ENCODE peak calls at places on chromosomes 4 and X, in six cellular contexts. X is GM04504; J is amniotic stem cell; C is cardiac muscle cell; F is stimulated activated CD8-positive, alpha-beta memory T cell treated with anti-CD3 and anti-CD28 coated beads, Interleukin-7, amount 100 ng/mL, for 1 hour; U is A172. Z is an unnamed sample.

GRCh38 chr4:139552506-139552905 is 3.5 kb downstream of the SETD7 start:
- DNase-seq in X (no peak), J (no peak), C (peak), F (no peak), U (no peak), Z (no peak)

GRCh38 chrX:15943393-15943792 is 88.8 kb upstream of the AP1S2 start:
- DNase-seq in X (no peak), J (no peak), C (no peak), F (no peak), U (no peak), Z (no peak)

GRCh38 chrX:40224658-40225057 is 126.9 kb upstream of the BCOR start:
- DNase-seq in X (no peak), J (no peak), C (no peak), F (no peak), U (no peak), Z (no peak)

GRCh38 chr4:7073059-7073458 is 5.2 kb upstream of the GRPEL1 start:
- DNase-seq in X (no peak), J (no peak), C (no peak), F (no peak), U (no peak), Z (no peak)

GRCh38 chrX:11750051-11750450 is 8.0 kb upstream of the MSL3 start:
- DNase-seq in X (no peak), J (no peak), C (no peak), F (no peak), U (no peak), Z (no peak)

GRCh38 chr4:133147922-133148689 is 988 bp upstream of the PCDH10 start:
- DNase-seq in X (no peak), J (no peak), C (peak), F (no peak), U (peak), Z (peak)

GRCh38 chrX:150777328-150777992 is 84.3 kb downstream of the MTMR1 start:
- DNase-seq in X (no peak), J (no peak), C (no peak), F (no peak), U (no peak), Z (no peak)

GRCh38 chrX:140440891-140441290 is 64.0 kb downstream of the SOX3 start:
- DNase-seq in X (no peak), J (no peak), C (peak), F (no peak), U (no peak), Z (no peak)

GRCh38 chr4:30671926-30672325 is 48.2 kb upstream of the PCDH7 start:
- DNase-seq in X (no peak), J (no peak), C (no peak), F (no peak), U (no peak), Z (no peak)

GRCh38 chrX:109889289-109890006 is 113.5 kb upstream of the TMEM164 start:
- DNase-seq in X (no peak), J (no peak), C (peak), F (no peak), U (no peak), Z (no peak)

GRCh38 chr4:153222162-153222789 is 18.0 kb downstream of the TRIM2 start:
- DNase-seq in X (peak), J (peak), C (peak), F (no peak), U (peak), Z (peak)

GRCh38 chr4:40196724-40197281 is at the start of gene RHOH:
- DNase-seq in X (no peak), J (no peak), C (no peak), F (peak), U (no peak), Z (no peak)